ENCODE peak calls at places on chromosomes 2 and 18, in eight cellular contexts. One of them, this sample, is unnamed.

GRCh38 chr2:237733677-237734300 is 64.8 kb upstream of the RBM44 start:
- DNase-seq in ACHN: no peak
- DNase-seq in lung microvascular endothelial cell: peak
- DNase-seq in Panc1: no peak
- DNase-seq in activated CD4-positive, CD25-positive, alpha-beta regulatory T cell treated with anti-CD3 and anti-CD28 coated beads, Interleukin-2, amount 50 U/mL, for 72 hours: no peak
- DNase-seq in cardiac fibroblast: no peak
- DNase-seq in foreskin fibroblast: no peak
- DNase-seq in effector memory CD8-positive, alpha-beta T cell: no peak
- DNase-seq in this sample: no peak

GRCh38 chr2:79162801-79163200 is 3.2 kb upstream of the REG3A start:
- DNase-seq in activated CD4-positive, CD25-positive, alpha-beta regulatory T cell treated with anti-CD3 and anti-CD28 coated beads, Interleukin-2, amount 50 U/mL, for 72 hours: no peak
- DNase-seq in effector memory CD8-positive, alpha-beta T cell: no peak
- DNase-seq in foreskin fibroblast: no peak
- DNase-seq in ACHN: no peak
- DNase-seq in Panc1: no peak
- DNase-seq in cardiac fibroblast: no peak
- DNase-seq in lung microvascular endothelial cell: no peak
- DNase-seq in this sample: no peak

GRCh38 chr2:217899231-217900009 is 103.4 kb downstream of the TNS1 start:
- DNase-seq in ACHN: peak
- DNase-seq in effector memory CD8-positive, alpha-beta T cell: no peak
- DNase-seq in foreskin fibroblast: peak
- DNase-seq in cardiac fibroblast: peak
- DNase-seq in Panc1: no peak
- DNase-seq in activated CD4-positive, CD25-positive, alpha-beta regulatory T cell treated with anti-CD3 and anti-CD28 coated beads, Interleukin-2, amount 50 U/mL, for 72 hours: no peak
- DNase-seq in lung microvascular endothelial cell: peak
- DNase-seq in this sample: no peak

GRCh38 chr2:108621087-108621559 is 86.9 kb downstream of the LIMS1 start:
- DNase-seq in Panc1: no peak
- DNase-seq in activated CD4-positive, CD25-positive, alpha-beta regulatory T cell treated with anti-CD3 and anti-CD28 coated beads, Interleukin-2, amount 50 U/mL, for 72 hours: peak
- DNase-seq in lung microvascular endothelial cell: peak
- DNase-seq in foreskin fibroblast: no peak
- DNase-seq in ACHN: peak
- DNase-seq in effector memory CD8-positive, alpha-beta T cell: peak
- DNase-seq in cardiac fibroblast: peak
- DNase-seq in this sample: peak

GRCh38 chr2:187995556-187995955 is 296.1 kb upstream of the GULP1 start:
- DNase-seq in effector memory CD8-positive, alpha-beta T cell: no peak
- DNase-seq in foreskin fibroblast: no peak
- DNase-seq in ACHN: no peak
- DNase-seq in lung microvascular endothelial cell: no peak
- DNase-seq in cardiac fibroblast: no peak
- DNase-seq in Panc1: no peak
- DNase-seq in activated CD4-positive, CD25-positive, alpha-beta regulatory T cell treated with anti-CD3 and anti-CD28 coated beads, Interleukin-2, amount 50 U/mL, for 72 hours: no peak
- DNase-seq in this sample: no peak

GRCh38 chr2:119389615-119390306 is 23.0 kb downstream of the DBI start:
- DNase-seq in effector memory CD8-positive, alpha-beta T cell: no peak
- DNase-seq in activated CD4-positive, CD25-positive, alpha-beta regulatory T cell treated with anti-CD3 and anti-CD28 coated beads, Interleukin-2, amount 50 U/mL, for 72 hours: no peak
- DNase-seq in ACHN: peak
- DNase-seq in cardiac fibroblast: peak
- DNase-seq in Panc1: no peak
- DNase-seq in foreskin fibroblast: peak
- DNase-seq in lung microvascular endothelial cell: no peak
- DNase-seq in this sample: no peak

GRCh38 chr2:28516950-28517349 is 21.1 kb downstream of the PLB1 start:
- DNase-seq in lung microvascular endothelial cell: no peak
- DNase-seq in activated CD4-positive, CD25-positive, alpha-beta regulatory T cell treated with anti-CD3 and anti-CD28 coated beads, Interleukin-2, amount 50 U/mL, for 72 hours: no peak
- DNase-seq in effector memory CD8-positive, alpha-beta T cell: no peak
- DNase-seq in ACHN: no peak
- DNase-seq in cardiac fibroblast: no peak
- DNase-seq in Panc1: no peak
- DNase-seq in foreskin fibroblast: no peak
- DNase-seq in this sample: no peak

GRCh38 chr18:63823516-63824219 is 48.5 kb downstream of the SERPINB7 start:
- DNase-seq in cardiac fibroblast: peak
- DNase-seq in activated CD4-positive, CD25-positive, alpha-beta regulatory T cell treated with anti-CD3 and anti-CD28 coated beads, Interleukin-2, amount 50 U/mL, for 72 hours: peak
- DNase-seq in effector memory CD8-positive, alpha-beta T cell: no peak
- DNase-seq in Panc1: no peak
- DNase-seq in foreskin fibroblast: peak
- DNase-seq in lung microvascular endothelial cell: peak
- DNase-seq in ACHN: peak
- DNase-seq in this sample: no peak

GRCh38 chr18:27860011-27860410 is 316.9 kb downstream of the CDH2 start:
- DNase-seq in activated CD4-positive, CD25-positive, alpha-beta regulatory T cell treated with anti-CD3 and anti-CD28 coated beads, Interleukin-2, amount 50 U/mL, for 72 hours: no peak
- DNase-seq in ACHN: no peak
- DNase-seq in Panc1: no peak
- DNase-seq in effector memory CD8-positive, alpha-beta T cell: no peak
- DNase-seq in foreskin fibroblast: no peak
- DNase-seq in lung microvascular endothelial cell: no peak
- DNase-seq in cardiac fibroblast: no peak
- DNase-seq in this sample: no peak